ENCODE peak calls at places on chromosomes 3 and 15, in ten cellular contexts. B, Y, H, G, L, C, Q, U, J and W are unnamed samples.

GRCh38 chr15:77251662-77252061 is 168.2 kb downstream of the PEAK1 start:
- DNase-seq in C (no peak), G (peak), Y (no peak), J (no peak), L (no peak), U (no peak), Q (no peak), B (no peak), H (no peak), W (no peak)

GRCh38 chr3:177197041-177197933 is at the start of gene TBL1XR1:
- DNase-seq in B (peak), U (peak), J (peak), L (peak), Y (peak), Q (peak), C (peak), G (peak), H (peak), W (peak)

GRCh38 chr3:7978104-7978457 is 523.5 kb upstream of the LMCD1 start:
- DNase-seq in G (no peak), J (no peak), U (no peak), L (no peak), H (no peak), B (no peak), Q (no peak), C (no peak), Y (no peak), W (no peak)

GRCh38 chr3:35393916-35394315 is 245.4 kb upstream of the ARPP21 start:
- DNase-seq in C (no peak), U (no peak), Q (no peak), J (no peak), G (peak), B (no peak), H (no peak), L (no peak), Y (no peak), W (peak)

GRCh38 chr3:88131695-88132094 is 18.1 kb upstream of the C3orf38 start:
- DNase-seq in Y (no peak), G (no peak), B (no peak), C (no peak), U (no peak), J (no peak), H (no peak), L (no peak), Q (no peak), W (no peak)

GRCh38 chr3:123586131-123586530 is 1.3 kb upstream of the HACD2 start:
- DNase-seq in Y (no peak), U (peak), Q (no peak), G (peak), C (no peak), H (peak), J (peak), B (no peak), L (no peak), W (peak)

GRCh38 chr3:68007621-68008226 is 353.3 kb upstream of the SUCLG2 start:
- DNase-seq in B (no peak), Q (no peak), G (no peak), J (peak), H (no peak), U (no peak), L (no peak), Y (peak), C (no peak), W (peak)

GRCh38 chr3:12194209-12194608 is 35.5 kb upstream of the TIMP4 start:
- DNase-seq in G (peak), Y (no peak), U (peak), C (no peak), J (no peak), L (no peak), Q (no peak), H (peak), B (peak), W (no peak)

GRCh38 chr3:189900578-189900977 is 220.1 kb downstream of the P3H2 start:
- DNase-seq in J (no peak), Q (no peak), L (no peak), H (peak), C (no peak), Y (no peak), B (no peak), U (no peak), G (no peak), W (no peak)

GRCh38 chr3:5217824-5218595 is 30.5 kb downstream of the EDEM1 start:
- DNase-seq in B (no peak), J (no peak), H (no peak), C (no peak), U (no peak), L (no peak), Q (no peak), Y (no peak), G (peak), W (no peak)

GRCh38 chr15:68303560-68304436 is 26.3 kb downstream of the FEM1B start:
- DNase-seq in H (no peak), L (no peak), Q (peak), U (no peak), B (no peak), G (no peak), Y (no peak), C (no peak), J (no peak), W (no peak)

GRCh38 chr3:65277788-65278187 is 590.0 kb upstream of the ADAMTS9 start:
- DNase-seq in B (no peak), J (no peak), Q (no peak), Y (no peak), L (no peak), G (no peak), U (no peak), H (no peak), C (no peak), W (no peak)

GRCh38 chr3:186212611-186213010 is 103.7 kb upstream of the ETV5 start:
- DNase-seq in G (no peak), H (no peak), B (no peak), C (no peak), Y (no peak), J (no peak), L (no peak), Q (no peak), U (no peak), W (no peak)

GRCh38 chr15:74776851-74777768 is 4.8 kb upstream of the CSK start:
- DNase-seq in H (no peak), J (no peak), G (no peak), Q (no peak), L (peak), Y (no peak), B (no peak), U (no peak), C (no peak), W (no peak)

GRCh38 chr3:147507638-147508286 is 98.6 kb downstream of the ZIC1 start:
- DNase-seq in Q (no peak), L (no peak), C (no peak), Y (no peak), B (no peak), J (no peak), U (no peak), H (no peak), G (peak), W (no peak)

GRCh38 chr15:76108021-76108723 is 48.4 kb downstream of the TMEM266 start:
- DNase-seq in C (no peak), Y (no peak), U (no peak), G (no peak), L (no peak), B (no peak), Q (no peak), J (peak), H (no peak), W (no peak)

GRCh38 chr3:38554127-38554827 is 58.1 kb downstream of the EXOG start:
- DNase-seq in L (no peak), Y (no peak), J (no peak), C (no peak), H (no peak), B (no peak), G (no peak), U (no peak), Q (peak), W (no peak)

GRCh38 chr15:38414351-38414750 is 39.6 kb upstream of the FAM98B start:
- DNase-seq in Q (no peak), L (no peak), H (peak), C (no peak), B (peak), G (peak), Y (peak), J (peak), U (no peak), W (peak)

GRCh38 chr3:160968731-160969130 is 136.4 kb downstream of the B3GALNT1 start:
- DNase-seq in C (no peak), G (peak), Q (no peak), J (no peak), L (no peak), Y (no peak), B (no peak), H (no peak), U (no peak), W (no peak)

GRCh38 chr15:60865507-60865906 is 363.6 kb downstream of the RORA start:
- DNase-seq in B (no peak), J (no peak), C (no peak), Y (no peak), G (peak), Q (no peak), H (peak), L (no peak), U (no peak), W (no peak)

GRCh38 chr3:179192542-179192941 is 44.4 kb downstream of the PIK3CA start:
- DNase-seq in H (no peak), L (no peak), B (no peak), Y (no peak), G (no peak), U (no peak), Q (no peak), J (no peak), C (no peak), W (no peak)

GRCh38 chr3:38581774-38582173 is 67.7 kb downstream of the SCN5A start:
- DNase-seq in L (peak), Q (peak), H (no peak), Y (no peak), G (no peak), B (no peak), J (no peak), C (peak), U (no peak), W (no peak)

GRCh38 chr3:135106445-135106844 is 311.4 kb downstream of the EPHB1 start:
- DNase-seq in L (no peak), C (no peak), G (peak), U (no peak), B (no peak), H (no peak), J (peak), Q (no peak), Y (peak), W (no peak)

GRCh38 chr15:92196342-92196741 is 197.3 kb upstream of the ST8SIA2 start:
- DNase-seq in J (no peak), Q (no peak), H (no peak), G (no peak), U (no peak), L (no peak), Y (no peak), B (no peak), C (no peak), W (no peak)

GRCh38 chr3:98962189-98962930 is 60.9 kb upstream of the DCBLD2 start:
- DNase-seq in Y (no peak), Q (no peak), G (peak), U (peak), H (peak), J (no peak), L (no peak), C (no peak), B (no peak), W (no peak)

GRCh38 chr3:134126153-134126552 is 96.4 kb upstream of the SLCO2A1 start:
- DNase-seq in Y (no peak), G (peak), B (no peak), J (no peak), C (no peak), U (no peak), L (no peak), H (no peak), Q (no peak), W (no peak)

GRCh38 chr15:99424978-99425665 is 140.7 kb upstream of the MEF2A start:
- DNase-seq in J (no peak), H (peak), G (peak), U (peak), Q (no peak), C (no peak), L (peak), B (no peak), Y (no peak), W (peak)

GRCh38 chr3:186060222-186060621 is 48.7 kb downstream of the ETV5 start:
- DNase-seq in L (no peak), C (no peak), G (no peak), J (no peak), U (no peak), Y (no peak), Q (no peak), B (no peak), H (no peak), W (no peak)

GRCh38 chr15:99592135-99592845 is 26.5 kb downstream of the MEF2A start:
- DNase-seq in H (no peak), B (no peak), L (no peak), U (no peak), Y (no peak), J (no peak), C (no peak), Q (no peak), G (peak), W (no peak)

GRCh38 chr3:120182613-120183524 is 88.6 kb upstream of the GSK3B start:
- DNase-seq in Y (no peak), B (no peak), C (no peak), J (no peak), G (peak), L (no peak), Q (no peak), H (peak), U (peak), W (no peak)

GRCh38 chr3:42504334-42505202 is 2.1 kb downstream of the VIPR1 start:
- DNase-seq in H (no peak), U (no peak), B (no peak), Q (peak), C (no peak), J (no peak), G (no peak), Y (no peak), L (peak), W (peak)

GRCh38 chr3:72821170-72821781 is 27.0 kb downstream of the SHQ1 start:
- DNase-seq in Y (no peak), H (peak), J (no peak), C (no peak), B (no peak), L (no peak), U (no peak), G (peak), Q (no peak), W (no peak)

GRCh38 chr3:150408232-150409124 is at the start of gene TSC22D2:
- DNase-seq in Y (peak), J (peak), G (peak), B (no peak), Q (peak), L (peak), C (peak), U (peak), H (peak), W (peak)
- TF ChIP-seq CTCF in Y (peak), J (no peak), G (no peak), B (peak), Q (peak), L (no peak), C (no peak), U (peak), H (no peak), W (no peak)

GRCh38 chr3:183873986-183874385 is 10.7 kb downstream of the PARL start:
- DNase-seq in Y (no peak), C (no peak), J (no peak), B (no peak), Q (no peak), U (no peak), G (no peak), H (no peak), L (no peak), W (no peak)

GRCh38 chr3:183871541-183871940 is 13.1 kb downstream of the PARL start:
- DNase-seq in J (no peak), C (no peak), B (no peak), G (no peak), Q (no peak), U (no peak), H (peak), Y (no peak), L (no peak), W (no peak)

GRCh38 chr3:183868804-183869203 is 15.9 kb downstream of the PARL start:
- DNase-seq in B (no peak), Y (no peak), C (no peak), G (no peak), Q (no peak), U (no peak), L (no peak), J (no peak), H (no peak), W (no peak)

GRCh38 chr3:183870563-183870962 is 14.1 kb downstream of the PARL start:
- DNase-seq in G (no peak), U (no peak), C (no peak), H (no peak), Q (no peak), B (no peak), Y (no peak), L (no peak), J (no peak), W (no peak)
- TF ChIP-seq CTCF in G (no peak), U (no peak), C (no peak), H (no peak), Q (no peak), B (no peak), Y (no peak), L (no peak), J (no peak), W (no peak)

GRCh38 chr3:142595581-142595950 is 627 bp upstream of the PLS1 start:
- DNase-seq in Q (no peak), B (no peak), C (no peak), U (peak), Y (no peak), J (peak), H (peak), G (peak), L (no peak), W (no peak)

GRCh38 chr3:142597898-142598297 is 1.7 kb downstream of the PLS1 start:
- DNase-seq in L (no peak), C (no peak), Q (no peak), G (no peak), U (peak), B (no peak), Y (no peak), J (no peak), H (no peak), W (no peak)

GRCh38 chr3:142596726-142597088 is 514 bp downstream of the PLS1 start:
- DNase-seq in J (no peak), Y (no peak), B (no peak), Q (no peak), L (no peak), U (no peak), G (no peak), C (no peak), H (no peak), W (no peak)

GRCh38 chr3:142595141-142595540 is 1.1 kb upstream of the PLS1 start:
- DNase-seq in H (no peak), Y (no peak), B (no peak), J (no peak), C (no peak), U (peak), G (no peak), Q (no peak), L (no peak), W (no peak)

DNA sequence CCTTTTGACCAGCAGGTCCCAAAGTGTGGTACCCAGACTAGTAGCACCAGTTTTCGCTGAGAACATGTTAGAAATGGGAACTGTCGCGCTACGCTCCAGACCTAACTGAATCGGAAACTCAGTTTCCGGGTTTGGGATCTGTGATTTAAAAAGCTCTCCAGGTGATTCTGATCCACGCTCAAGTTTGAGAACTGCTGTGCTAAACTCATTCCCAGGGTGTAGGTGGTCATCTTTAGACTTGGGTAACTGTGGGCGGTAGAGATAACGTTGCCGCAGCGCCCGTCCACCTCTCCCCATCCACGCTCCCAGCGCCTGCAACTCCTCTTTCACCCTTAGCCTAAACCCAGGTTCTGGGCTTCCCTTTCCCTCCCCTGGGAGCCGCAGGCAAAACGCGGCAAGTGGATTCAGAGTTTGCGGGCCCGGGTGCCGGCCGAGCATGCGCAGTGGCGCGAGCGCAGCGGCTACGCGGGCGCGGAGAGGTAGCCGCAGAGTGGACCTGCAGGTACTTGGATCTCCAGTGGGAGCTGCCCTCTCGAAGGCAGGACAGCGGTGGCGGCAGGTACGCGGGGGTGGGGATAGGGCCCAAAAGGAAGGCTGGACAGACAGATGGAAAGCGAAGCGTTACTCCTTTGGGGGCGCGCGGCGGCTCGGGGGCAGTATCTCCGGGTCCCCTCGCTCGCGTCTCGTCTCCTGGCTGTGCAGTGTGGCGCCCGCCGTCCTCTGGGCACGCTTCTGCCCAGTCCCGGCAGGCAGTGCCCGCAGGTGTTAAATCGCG is at the start of gene PLS1:
- DNase-seq in H (peak), U (peak), G (peak), L (peak), Y (peak), J (peak), B (peak), C (peak), Q (peak), W (peak)
- TF ChIP-seq CTCF in H (no peak), U (no peak), G (no peak), L (no peak), Y (peak), J (no peak), B (no peak), C (peak), Q (no peak), W (no peak)

GRCh38 chr3:50675179-50676030 is 678 bp downstream of the DOCK3 start:
- DNase-seq in H (no peak), Y (peak), G (no peak), Q (peak), C (peak), B (no peak), U (no peak), L (peak), J (no peak), W (peak)
- TF ChIP-seq CTCF in H (peak), Y (peak), G (no peak), Q (peak), C (peak), B (peak), U (peak), L (no peak), J (no peak), W (peak)

GRCh38 chr3:188262913-188263683 is 109.1 kb downstream of the LPP start:
- DNase-seq in Y (no peak), U (peak), J (no peak), C (no peak), Q (no peak), G (peak), H (no peak), B (peak), L (no peak), W (no peak)
- TF ChIP-seq CTCF in Y (no peak), U (no peak), J (no peak), C (no peak), Q (no peak), G (no peak), H (no peak), B (no peak), L (no peak), W (no peak)